ENCODE peak calls at places on chromosome 14, in ten cellular contexts. M, E, B, Y, U, Z, S, T, H and W are unnamed samples. For H3K4me1, the result is how much of the 10 kb centered on the place peaks cover.

GRCh38 chr14:81831128-81831815 is 297.6 kb upstream of the SEL1L start:
- DNase-seq in H (no peak), U (peak), Z (no peak), E (no peak), T (no peak), Y (no peak), S (no peak), M (no peak), B (no peak), W (peak)

GRCh38 chr14:104171029-104171697 is 32.8 kb downstream of the KIF26A start:
- DNase-seq in T (no peak), M (no peak), E (no peak), H (no peak), Z (no peak), B (no peak), U (no peak), Y (no peak), S (peak), W (no peak)

GRCh38 chr14:92638266-92638665 is 110.2 kb downstream of the LGMN start:
- DNase-seq in B (no peak), M (no peak), U (no peak), S (no peak), Z (no peak), H (no peak), Y (no peak), E (no peak), T (no peak), W (no peak)

GRCh38 chr14:56340921-56341320 is 222.7 kb downstream of the PELI2 start:
- DNase-seq in E (no peak), U (no peak), B (no peak), Y (no peak), Z (no peak), H (no peak), T (no peak), S (no peak), M (no peak), W (no peak)

GRCh38 chr14:38278035-38278434 is 22.1 kb upstream of the CLEC14A start:
- DNase-seq in T (no peak), B (no peak), Y (no peak), Z (no peak), M (no peak), E (no peak), S (no peak), U (no peak), H (no peak), W (no peak)

GRCh38 chr14:69780092-69780491 is 13.2 kb downstream of the SRSF5 start:
- DNase-seq in E (no peak), B (no peak), M (no peak), Y (no peak), H (no peak), T (no peak), S (no peak), U (no peak), Z (no peak), W (no peak)

GRCh38 chr14:34098045-34098984 is 147.4 kb upstream of the EGLN3 start:
- DNase-seq in Y (no peak), E (no peak), H (peak), U (no peak), Z (peak), T (no peak), B (peak), S (peak), M (no peak), W (no peak)

GRCh38 chr14:97312910-97313309 is 515.7 kb downstream of the VRK1 start:
- DNase-seq in U (no peak), H (no peak), B (no peak), Y (no peak), E (no peak), Z (no peak), T (no peak), S (no peak), M (no peak), W (no peak)

GRCh38 chr14:38877744-38878388 is 225.2 kb downstream of the SEC23A start:
- DNase-seq in H (no peak), T (no peak), S (no peak), Y (no peak), U (no peak), B (no peak), Z (no peak), M (no peak), E (no peak), W (no peak)

GRCh38 chr14:38211258-38211735 is 3.6 kb downstream of the SSTR1 start:
- DNase-seq in S (no peak), M (peak), Y (no peak), Z (no peak), U (no peak), T (no peak), B (no peak), E (no peak), H (peak), W (no peak)

GRCh38 chr14:30638926-30639325 is 16.8 kb downstream of the SCFD1 start:
- DNase-seq in T (no peak), S (peak), E (no peak), M (no peak), Y (no peak), B (no peak), Z (no peak), U (no peak), H (peak), W (no peak)

GRCh38 chr14:57461777-57462320 is 31.8 kb downstream of the CCDC198 start:
- DNase-seq in Z (no peak), B (no peak), T (no peak), E (no peak), Y (no peak), S (no peak), U (no peak), H (no peak), M (no peak), W (no peak)

GRCh38 chr14:58107947-58108552 is 44.0 kb downstream of the ARMH4 start:
- DNase-seq in E (peak), M (no peak), Z (peak), B (peak), T (no peak), S (peak), U (no peak), H (peak), Y (no peak), W (peak)

GRCh38 chr14:72451081-72451972 is 442.6 kb downstream of the DPF3 start:
- DNase-seq in E (peak), B (peak), T (no peak), M (no peak), U (no peak), S (no peak), Z (no peak), Y (no peak), H (no peak), W (no peak)

GRCh38 chr14:106395460-106396050 is 869.2 kb downstream of the TMEM121 start:
- DNase-seq in H (no peak), Y (no peak), M (no peak), E (peak), Z (no peak), U (no peak), B (peak), T (no peak), S (no peak), W (no peak)

GRCh38 chr14:75857199-75857598 is 124.6 kb downstream of the TGFB3 start:
- DNase-seq in U (no peak), B (no peak), E (no peak), M (no peak), Z (no peak), Y (no peak), H (no peak), S (no peak), T (no peak), W (no peak)

GRCh38 chr14:67420102-67420739 is 8.3 kb upstream of the PLEK2 start:
- DNase-seq in B (peak), E (no peak), M (no peak), Y (no peak), U (peak), T (peak), Z (no peak), S (no peak), H (no peak), W (no peak)

GRCh38 chr14:88422919-88423318 is 37.5 kb downstream of the SPATA7 start:
- DNase-seq in E (no peak), M (no peak), Y (no peak), T (no peak), U (no peak), S (no peak), B (no peak), H (peak), Z (peak), W (no peak)

GRCh38 chr14:44168566-44168965 is 338.5 kb downstream of the FSCB start:
- DNase-seq in T (no peak), E (no peak), Z (no peak), B (no peak), U (no peak), S (no peak), H (no peak), Y (no peak), M (no peak), W (no peak)

GRCh38 chr14:90520326-90520725 is 123.5 kb downstream of the CALM1 start:
- DNase-seq in U (no peak), Y (no peak), E (no peak), S (no peak), Z (no peak), T (peak), H (no peak), B (no peak), M (peak), W (no peak)
- H3K4me1 ChIP-seq in U (half or more), Y (under half), E (under half), S (under half), Z (under half), T (under half), H (under half), B (under half), M (under half), W (under half)

GRCh38 chr14:64762044-64763034 is 58.1 kb downstream of the PLEKHG3 start:
- DNase-seq in H (peak), E (no peak), T (peak), Z (peak), S (peak), M (peak), B (peak), U (peak), Y (no peak), W (peak)

GRCh38 chr14:64763801-64764511 is 59.7 kb downstream of the PLEKHG3 start:
- DNase-seq in H (peak), Y (no peak), Z (peak), T (peak), U (no peak), E (no peak), S (no peak), M (peak), B (no peak), W (no peak)

GRCh38 chr14:64764641-64765520 is 60.7 kb downstream of the PLEKHG3 start:
- DNase-seq in M (no peak), U (peak), Y (no peak), H (peak), B (peak), E (peak), T (peak), S (peak), Z (peak), W (no peak)

GRCh38 chr14:64761441-64762043 is 57.3 kb downstream of the PLEKHG3 start:
- DNase-seq in Y (no peak), Z (peak), M (no peak), U (no peak), B (no peak), H (peak), T (no peak), S (peak), E (no peak), W (no peak)

DNA sequence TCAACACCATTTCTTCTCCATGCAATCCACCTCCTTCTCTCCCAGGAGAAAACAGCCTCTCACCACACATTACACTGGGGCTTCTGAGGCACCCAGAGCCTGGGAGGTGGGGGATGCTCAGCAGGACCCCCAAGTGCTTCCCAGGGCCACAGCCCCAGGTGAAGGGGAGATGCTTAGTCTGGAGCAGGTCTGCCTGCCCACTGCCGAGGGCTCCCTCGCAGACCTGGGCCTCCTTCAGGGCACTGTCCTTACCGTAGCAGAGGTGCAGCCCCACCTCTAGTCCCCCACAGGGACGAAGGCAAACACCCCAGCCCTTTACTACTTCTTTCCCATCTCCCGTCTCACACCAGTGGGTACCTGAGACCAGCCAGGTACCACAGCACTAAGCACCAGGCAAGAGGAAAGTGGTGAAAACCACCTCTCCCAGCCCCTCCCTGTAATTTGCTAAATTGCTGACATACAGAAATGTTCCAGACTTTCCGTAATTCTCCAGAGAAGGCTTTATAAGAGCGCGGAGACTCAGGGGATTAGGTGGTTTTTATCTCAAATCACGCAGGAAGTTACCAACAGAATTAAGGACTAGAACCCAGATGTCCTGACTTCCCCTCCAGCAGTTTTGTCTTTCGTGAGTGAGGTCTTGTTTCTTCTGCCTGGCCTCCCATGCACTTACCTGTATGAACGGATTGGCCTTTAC is 59.0 kb downstream of the PLEKHG3 start:
- DNase-seq in H (no peak), E (no peak), S (no peak), M (peak), U (no peak), Z (no peak), T (peak), Y (no peak), B (no peak), W (no peak)
- H3K27ac ChIP-seq in H (no peak), E (no peak), S (no peak), M (peak), U (peak), Z (no peak), T (peak), Y (no peak), B (no peak), W (peak)

GRCh38 chr14:100236873-100237272 is 2.1 kb upstream of the YY1 start:
- DNase-seq in H (no peak), S (no peak), M (no peak), Y (no peak), U (no peak), Z (no peak), T (no peak), B (no peak), E (no peak), W (no peak)

GRCh38 chr14:100237735-100238418 is 1.1 kb upstream of the YY1 start:
- DNase-seq in H (peak), B (no peak), S (peak), U (peak), Y (no peak), T (no peak), E (no peak), Z (peak), M (peak), W (peak)

GRCh38 chr14:100239200-100239839 is 376 bp downstream of the YY1 start:
- DNase-seq in E (no peak), M (peak), T (peak), Z (no peak), U (peak), S (peak), Y (no peak), B (peak), H (peak), W (peak)

GRCh38 chr14:100239840-100240724 is 1.1 kb downstream of the YY1 start:
- DNase-seq in Z (peak), M (peak), H (peak), B (peak), E (peak), S (peak), T (peak), Y (peak), U (peak), W (peak)

GRCh38 chr14:100238419-100239199 is at the start of gene YY1:
- DNase-seq in Z (peak), M (peak), B (peak), E (peak), U (peak), H (peak), T (peak), S (peak), Y (peak), W (peak)
- H3K4me3 ChIP-seq in Z (peak), M (peak), B (peak), E (peak), U (peak), H (peak), T (peak), S (peak), Y (peak), W (peak)

DNA sequence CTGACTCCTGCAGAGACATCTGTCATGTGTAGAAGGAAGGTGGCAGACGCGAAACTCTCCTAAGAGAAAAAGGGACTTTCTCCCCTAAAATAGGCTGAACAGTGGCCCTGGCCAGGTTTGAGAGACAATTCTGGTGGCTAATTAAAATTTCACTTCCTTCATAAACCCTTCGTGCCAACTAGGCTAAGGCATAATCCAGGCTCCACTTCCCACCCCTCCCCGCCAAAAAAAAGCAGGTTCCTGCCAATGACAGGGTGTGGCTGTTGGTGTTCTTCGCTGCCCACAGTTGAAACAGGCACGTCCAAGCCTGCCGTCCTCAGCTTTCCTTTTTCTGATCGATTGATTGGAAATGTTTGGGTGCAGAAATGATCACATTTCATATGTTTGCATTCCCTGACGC is 144.6 kb downstream of the GCH1 start:
- DNase-seq in B (no peak), U (no peak), Y (no peak), S (no peak), T (no peak), H (no peak), M (no peak), Z (no peak), E (no peak), W (no peak)
- H3K4me1 ChIP-seq in B (under half), U (under half), Y (under half), S (under half), T (under half), H (under half), M (under half), Z (under half), E (under half), W (under half)